ENCODE peak calls at places on chromosome 2, in eight cellular contexts. R, G, Q, C, F, P, T and J are unnamed samples.

GRCh38 chr2:15943914-15944313 is 3.6 kb downstream of the MYCN start:
- DNase-seq in R (peak; percentile 25), G (no peak), Q (no peak), C (peak; percentile 26), F (no peak), P (no peak), T (peak; percentile 96), J (no peak)

GRCh38 chr2:150280255-150280654 is 207.2 kb downstream of the RND3 start:
- DNase-seq in R (peak; percentile 73), G (no peak), Q (peak; percentile 84), C (peak; percentile 88), F (no peak), P (peak; percentile 70), T (no peak), J (peak; percentile 50)

GRCh38 chr2:70328921-70329561 is 27.2 kb upstream of the FAM136A start:
- DNase-seq in R (no peak), G (no peak), Q (peak; percentile 99), C (peak; percentile 10), F (no peak), P (peak; percentile 33), T (no peak), J (no peak)

GRCh38 chr2:137939026-137939425 is 25.2 kb upstream of the HNMT start:
- DNase-seq in R (no peak), G (no peak), Q (no peak), C (peak; percentile 38), F (no peak), P (peak; percentile 43), T (no peak), J (no peak)

GRCh38 chr2:112164876-112165275 is 26.7 kb downstream of the FBLN7 start:
- DNase-seq in R (no peak), G (no peak), Q (no peak), C (no peak), F (no peak), P (no peak), T (no peak), J (no peak)

GRCh38 chr2:178449700-178450573 is 1.0 kb downstream of the PRKRA start:
- DNase-seq in R (peak; percentile 16), G (peak; percentile 17), Q (peak; percentile 17), C (peak; percentile 14), F (no peak), P (peak; percentile 15), T (no peak), J (peak; percentile 15)

GRCh38 chr2:120926463-120927165 is 190.9 kb downstream of the GLI2 start:
- DNase-seq in R (no peak), G (no peak), Q (no peak), C (no peak), F (no peak), P (peak; percentile 40), T (no peak), J (no peak)

GRCh38 chr2:36355157-36355889 is at the start of gene CRIM1:
- DNase-seq in R (peak; percentile 95), G (peak; percentile 35), Q (peak; percentile 93), C (peak; percentile 90), F (peak; percentile 89), P (peak; percentile 91), T (peak; percentile 91), J (peak; percentile 95)

GRCh38 chr2:197851451-197851850 is 47.1 kb downstream of the PLCL1 start:
- DNase-seq in R (peak; percentile 7), G (peak; percentile 14), Q (no peak), C (no peak), F (no peak), P (no peak), T (no peak), J (no peak)

GRCh38 chr2:163132850-163133249 is 294.3 kb upstream of the KCNH7 start:
- DNase-seq in R (peak; percentile 42), G (no peak), Q (peak; percentile 23), C (peak; percentile 35), F (no peak), P (peak; percentile 15), T (peak; percentile 25), J (peak; percentile 35)

GRCh38 chr2:174688079-174688478 is 76.2 kb downstream of the CHRNA1 start:
- DNase-seq in R (peak; percentile 74), G (no peak), Q (peak; percentile 54), C (peak; percentile 75), F (no peak), P (peak; percentile 35), T (peak; percentile 37), J (peak; percentile 55)

GRCh38 chr2:205270689-205271088 is 411.6 kb upstream of the NRP2 start:
- DNase-seq in R (peak; percentile 7), G (no peak), Q (peak; percentile 10), C (peak; percentile 10), F (no peak), P (peak; percentile 7), T (no peak), J (peak; percentile 3)

GRCh38 chr2:80858955-80859354 is 554.4 kb upstream of the LRRTM1 start:
- DNase-seq in R (no peak), G (no peak), Q (no peak), C (peak; percentile 0), F (no peak), P (no peak), T (no peak), J (no peak)

GRCh38 chr2:71905205-71905604 is 242.5 kb downstream of the CYP26B1 start:
- DNase-seq in R (no peak), G (no peak), Q (no peak), C (peak; percentile 47), F (no peak), P (peak; percentile 34), T (no peak), J (no peak)

GRCh38 chr2:72992734-72993102 is 75.4 kb downstream of the EMX1 start:
- DNase-seq in R (no peak), G (no peak), Q (no peak), C (no peak), F (peak; percentile 40), P (no peak), T (no peak), J (no peak)

GRCh38 chr2:216691210-216691741 is 4.1 kb downstream of the IGFBP5 start:
- DNase-seq in R (peak; percentile 90), G (no peak), Q (peak; percentile 56), C (peak; percentile 38), F (peak; percentile 92), P (peak; percentile 86), T (peak; percentile 85), J (peak; percentile 72)

GRCh38 chr2:14292964-14293363 is 339.6 kb upstream of the LRATD1 start:
- DNase-seq in R (no peak), G (no peak), Q (no peak), C (no peak), F (no peak), P (no peak), T (no peak), J (no peak)

GRCh38 chr2:156253765-156254164 is 78.8 kb downstream of the NR4A2 start:
- DNase-seq in R (no peak), G (no peak), Q (no peak), C (no peak), F (no peak), P (no peak), T (no peak), J (no peak)
- H3K4me3 ChIP-seq in R (no peak overlapping the region), G (no peak overlapping the region), Q (peak overlapping the region; percentile 9), C (no peak overlapping the region), F (no peak overlapping the region), P (no peak overlapping the region), T (no peak overlapping the region), J (peak overlapping the region; percentile 39)

GRCh38 chr2:11583840-11584529 is 50.1 kb downstream of the GREB1 start:
- DNase-seq in R (peak; percentile 98), G (peak; percentile 62), Q (peak; percentile 84), C (peak; percentile 97), F (peak; percentile 83), P (peak; percentile 95), T (peak; percentile 93), J (peak; percentile 93)

GRCh38 chr2:11585071-11585470 is 51.2 kb downstream of the GREB1 start:
- DNase-seq in R (no peak), G (no peak), Q (no peak), C (no peak), F (no peak), P (no peak), T (no peak), J (no peak)

GRCh38 chr2:11583203-11583752 is 49.4 kb downstream of the GREB1 start:
- DNase-seq in R (peak; percentile 26), G (no peak), Q (no peak), C (no peak), F (no peak), P (no peak), T (peak; percentile 83), J (no peak)

GRCh38 chr2:11582526-11583202 is 48.8 kb downstream of the GREB1 start:
- DNase-seq in R (peak; percentile 67), G (peak; percentile 52), Q (peak; percentile 59), C (peak; percentile 54), F (peak; percentile 85), P (peak; percentile 6), T (peak; percentile 81), J (peak; percentile 17)

GRCh38 chr2:11584530-11585056 is 50.7 kb downstream of the GREB1 start:
- DNase-seq in R (no peak), G (no peak), Q (no peak), C (no peak), F (no peak), P (no peak), T (no peak), J (no peak)
- TF ChIP-seq CTCF in R (no peak), G (no peak), Q (no peak), C (no peak), F (no peak), P (no peak), T (no peak), J (no peak)

GRCh38 chr2:207951734-207952480 is 73.4 kb downstream of the PLEKHM3 start:
- DNase-seq in R (no peak), G (no peak), Q (no peak), C (no peak), F (no peak), P (no peak), T (no peak), J (no peak)
- H3K4me3 ChIP-seq in R (no peak overlapping the region), G (no peak overlapping the region), Q (no peak overlapping the region), C (no peak overlapping the region), F (no peak overlapping the region), P (no peak overlapping the region), T (no peak overlapping the region), J (no peak overlapping the region)

GRCh38 chr2:68719912-68720311 is 14.7 kb upstream of the ARHGAP25 start:
- DNase-seq in R (no peak), G (no peak), Q (no peak), C (no peak), F (no peak), P (no peak), T (no peak), J (no peak)

GRCh38 chr2:68720665-68721064 is 13.9 kb upstream of the ARHGAP25 start:
- DNase-seq in R (no peak), G (no peak), Q (no peak), C (no peak), F (no peak), P (no peak), T (no peak), J (no peak)

GRCh38 chr2:68726100-68726499 is 8.5 kb upstream of the ARHGAP25 start:
- DNase-seq in R (no peak), G (no peak), Q (no peak), C (no peak), F (no peak), P (no peak), T (no peak), J (no peak)

GRCh38 chr2:68721482-68722071 is 13.0 kb upstream of the ARHGAP25 start:
- DNase-seq in R (peak; percentile 58), G (no peak), Q (no peak), C (no peak), F (no peak), P (no peak), T (peak; percentile 70), J (no peak)

DNA sequence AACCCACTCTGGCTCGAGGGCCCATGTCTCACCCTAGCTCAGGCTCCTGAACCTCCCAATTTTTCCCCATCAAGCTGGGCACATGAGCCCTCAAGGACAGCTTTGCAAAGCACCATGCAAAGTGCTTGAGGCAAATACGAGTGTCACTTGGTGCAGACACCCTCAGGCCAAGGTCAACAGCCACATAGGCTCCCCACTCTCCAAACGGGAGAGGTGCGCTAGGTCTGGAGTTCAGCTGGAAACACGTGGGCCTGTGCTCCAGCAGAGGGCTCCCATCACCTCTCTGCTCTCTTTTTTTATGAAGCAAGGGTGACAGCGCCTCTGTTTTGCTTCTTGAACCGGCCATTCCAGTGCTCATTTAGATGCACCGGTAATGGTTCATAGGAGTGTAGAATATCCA is 11.9 kb upstream of the ARHGAP25 start:
- DNase-seq in R (no peak), G (no peak), Q (no peak), C (no peak), F (no peak), P (no peak), T (no peak), J (no peak)
- TF ChIP-seq CTCF in R (peak; percentile 24), G (no peak), Q (no peak), C (peak; percentile 12), F (no peak), P (no peak), T (peak; percentile 29), J (no peak)